ENCODE peak calls at places on chromosomes 11 and 22, in ten cellular contexts. W is mucosa of descending colon; C is Caco-2; I is DND-41; N is CD4-positive, alpha-beta memory T cell; T is right atrium auricular region; S is heart left ventricle; U is pancreas; X is HAP-1; A is psoas muscle. J is an unnamed sample. For H3K9me3, the result is how much of the 10 kb centered on the place peaks cover.

GRCh38 chr11:65442952-65443351 is 20.4 kb downstream of the NEAT1 start:
- DNase-seq in W (no peak), C (no peak), I (no peak), N (no peak), T (peak), S (no peak), U (no peak), X (no peak), A (no peak), J (no peak)

GRCh38 chr11:76263657-76264056 is 57.4 kb upstream of the WNT11 start:
- DNase-seq in W (peak), C (no peak), I (no peak), N (no peak), T (no peak), S (no peak), U (no peak), X (no peak), A (no peak), J (no peak)

GRCh38 chr11:69912911-69913451 is 93.8 kb upstream of the FGF3 start:
- DNase-seq in W (peak), C (no peak), I (no peak), N (no peak), T (no peak), S (peak), U (peak), X (no peak), A (no peak), J (no peak)

GRCh38 chr22:21051836-21052400 is 6.2 kb downstream of the LRRC74B start:
- DNase-seq in W (no peak), C (no peak), I (no peak), N (no peak), T (no peak), S (no peak), U (no peak), X (no peak), A (no peak), J (no peak)

GRCh38 chr22:19419086-19419463 is 12.5 kb downstream of the HIRA start:
- DNase-seq in W (no peak), C (no peak), I (peak), N (no peak), T (no peak), S (no peak), U (no peak), X (no peak), A (no peak), J (no peak)

GRCh38 chr22:17957683-17958082 is 66.7 kb downstream of the MICAL3 start:
- DNase-seq in W (no peak), C (no peak), I (no peak), N (no peak), T (no peak), S (no peak), U (no peak), X (no peak), A (no peak), J (peak)

GRCh38 chr11:43880640-43881159 is at the start of gene ALKBH3:
- DNase-seq in W (peak), C (peak), I (peak), N (peak), T (peak), S (peak), U (peak), X (peak), A (peak), J (peak)

GRCh38 chr11:61967177-61967923 is at the start of gene FTH1:
- DNase-seq in W (peak), C (peak), I (peak), N (peak), T (peak), S (peak), U (peak), X (peak), A (peak), J (peak)

GRCh38 chr11:119785131-119785530 is 56.1 kb upstream of the NECTIN1 start:
- DNase-seq in W (no peak), C (no peak), I (no peak), N (no peak), T (no peak), S (no peak), U (peak), X (no peak), A (no peak), J (no peak)

GRCh38 chr11:134905513-134905912 is 493.5 kb upstream of the B3GAT1 start:
- DNase-seq in W (no peak), C (no peak), I (no peak), N (no peak), T (no peak), S (peak), U (no peak), X (no peak), A (peak), J (no peak)

GRCh38 chr22:31044262-31044861 is 36.8 kb upstream of the SMTN start:
- DNase-seq in W (peak), C (no peak), I (no peak), N (no peak), T (peak), S (peak), U (no peak), X (no peak), A (peak), J (peak)

GRCh38 chr11:19426022-19426718 is 185.4 kb upstream of the E2F8 start:
- DNase-seq in W (no peak), C (no peak), I (no peak), N (no peak), T (peak), S (no peak), U (no peak), X (no peak), A (no peak), J (no peak)

GRCh38 chr22:45285431-45286058 is 796 bp downstream of the UPK3A start:
- DNase-seq in W (no peak), C (peak), I (no peak), N (no peak), T (no peak), S (no peak), U (no peak), X (no peak), A (no peak), J (no peak)

GRCh38 chr11:91299980-91300379 is 924.6 kb upstream of the FAT3 start:
- DNase-seq in W (no peak), C (no peak), I (no peak), N (no peak), T (no peak), S (no peak), U (no peak), X (no peak), A (no peak), J (no peak)

GRCh38 chr11:44356351-44356750 is 46.4 kb upstream of the ALX4 start:
- DNase-seq in W (no peak), C (no peak), I (no peak), N (no peak), T (no peak), S (no peak), U (no peak), X (no peak), A (no peak), J (no peak)

GRCh38 chr11:123110397-123110796 is 48.5 kb upstream of the HSPA8 start:
- DNase-seq in W (no peak), C (no peak), I (no peak), N (no peak), T (no peak), S (no peak), U (no peak), X (no peak), A (no peak), J (no peak)

GRCh38 chr22:19590696-19591095 is 66.5 kb upstream of the CLDN5 start:
- DNase-seq in W (no peak), C (no peak), I (no peak), N (no peak), T (no peak), S (no peak), U (no peak), X (no peak), A (no peak), J (no peak)

GRCh38 chr11:8403310-8403709 is 139.6 kb upstream of the LMO1 start:
- DNase-seq in W (no peak), C (peak), I (no peak), N (no peak), T (no peak), S (no peak), U (no peak), X (no peak), A (no peak), J (no peak)

GRCh38 chr11:119266517-119267255 is 50.2 kb downstream of the MCAM start:
- DNase-seq in W (no peak), C (no peak), I (no peak), N (no peak), T (no peak), S (no peak), U (no peak), X (no peak), A (no peak), J (no peak)

GRCh38 chr22:46295277-46295971 is 1.2 kb upstream of the GTSE1 start:
- DNase-seq in W (no peak), C (no peak), I (no peak), N (no peak), T (no peak), S (no peak), U (no peak), X (no peak), A (no peak), J (no peak)
- H3K4me3 ChIP-seq in W (no peak), C (peak), I (peak), N (peak), T (no peak), S (peak), U (no peak), X (peak), A (peak), J (peak)

GRCh38 chr11:132579686-132580085 is 952.6 kb downstream of the OPCML start:
- DNase-seq in W (no peak), C (no peak), I (no peak), N (no peak), T (no peak), S (no peak), U (no peak), X (no peak), A (no peak), J (no peak)
- H3K9me3 ChIP-seq in W (under half), C (under half), I (under half), N (under half), T (under half), S (under half), U (under half), X (under half), A (under half), J (under half)

GRCh38 chr11:64121637-64122410 is 44.1 kb downstream of the MACROD1 start:
- DNase-seq in W (no peak), C (no peak), I (no peak), N (no peak), T (no peak), S (no peak), U (no peak), X (no peak), A (no peak), J (peak)
- H3K4me3 ChIP-seq in W (no peak), C (no peak), I (no peak), N (no peak), T (no peak), S (no peak), U (no peak), X (no peak), A (no peak), J (no peak)

DNA sequence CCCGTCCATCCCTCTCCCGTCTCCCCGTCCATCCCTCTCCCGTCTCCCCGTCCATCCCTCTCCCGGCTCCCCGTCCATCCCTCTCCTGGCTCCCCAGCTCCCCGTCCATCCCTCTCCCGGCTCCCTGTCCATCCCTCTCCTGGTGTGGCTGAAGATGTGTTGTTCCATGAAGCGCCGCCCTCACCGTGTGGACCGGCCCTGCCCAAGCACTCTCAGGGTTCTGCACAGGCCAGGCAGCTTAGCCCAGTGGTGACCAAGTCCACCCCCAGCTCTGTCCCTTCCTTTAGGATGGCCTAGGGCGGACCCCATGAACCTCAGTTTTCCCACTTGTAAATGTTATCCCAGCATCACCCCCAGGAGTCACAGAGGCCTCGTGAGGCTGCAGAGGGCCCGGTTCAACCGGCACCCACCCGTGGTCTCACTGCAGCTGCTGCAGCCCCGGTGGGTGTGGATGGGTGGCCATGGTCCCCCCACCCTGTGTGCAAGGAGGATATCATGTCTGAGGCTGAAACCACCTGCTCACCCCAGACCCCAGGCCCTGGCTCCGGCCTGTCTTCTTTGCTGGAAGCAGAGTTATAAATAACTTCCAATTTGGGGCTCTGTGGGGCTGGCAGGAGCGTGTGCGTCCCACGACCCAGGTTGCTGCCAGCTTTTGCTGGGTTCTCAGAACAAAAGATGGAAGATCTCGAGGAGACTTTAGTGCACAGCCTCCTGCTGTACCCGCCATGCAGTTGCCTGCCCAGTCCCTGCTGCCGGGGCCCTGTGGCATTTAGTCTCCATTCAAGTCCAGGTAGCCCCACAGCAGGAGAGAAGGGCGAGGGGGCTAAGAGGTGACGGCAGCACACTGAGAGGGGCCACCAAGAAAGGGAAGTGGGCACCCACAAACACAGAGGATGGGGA is 1147.8 kb downstream of the BRD1 start:
- DNase-seq in W (no peak), C (no peak), I (no peak), N (no peak), T (no peak), S (no peak), U (no peak), X (no peak), A (no peak), J (no peak)
- H3K9me3 ChIP-seq in W (under half), C (under half), I (under half), N (under half), T (under half), S (under half), U (under half), X (under half), A (under half), J (half or more)

DNA sequence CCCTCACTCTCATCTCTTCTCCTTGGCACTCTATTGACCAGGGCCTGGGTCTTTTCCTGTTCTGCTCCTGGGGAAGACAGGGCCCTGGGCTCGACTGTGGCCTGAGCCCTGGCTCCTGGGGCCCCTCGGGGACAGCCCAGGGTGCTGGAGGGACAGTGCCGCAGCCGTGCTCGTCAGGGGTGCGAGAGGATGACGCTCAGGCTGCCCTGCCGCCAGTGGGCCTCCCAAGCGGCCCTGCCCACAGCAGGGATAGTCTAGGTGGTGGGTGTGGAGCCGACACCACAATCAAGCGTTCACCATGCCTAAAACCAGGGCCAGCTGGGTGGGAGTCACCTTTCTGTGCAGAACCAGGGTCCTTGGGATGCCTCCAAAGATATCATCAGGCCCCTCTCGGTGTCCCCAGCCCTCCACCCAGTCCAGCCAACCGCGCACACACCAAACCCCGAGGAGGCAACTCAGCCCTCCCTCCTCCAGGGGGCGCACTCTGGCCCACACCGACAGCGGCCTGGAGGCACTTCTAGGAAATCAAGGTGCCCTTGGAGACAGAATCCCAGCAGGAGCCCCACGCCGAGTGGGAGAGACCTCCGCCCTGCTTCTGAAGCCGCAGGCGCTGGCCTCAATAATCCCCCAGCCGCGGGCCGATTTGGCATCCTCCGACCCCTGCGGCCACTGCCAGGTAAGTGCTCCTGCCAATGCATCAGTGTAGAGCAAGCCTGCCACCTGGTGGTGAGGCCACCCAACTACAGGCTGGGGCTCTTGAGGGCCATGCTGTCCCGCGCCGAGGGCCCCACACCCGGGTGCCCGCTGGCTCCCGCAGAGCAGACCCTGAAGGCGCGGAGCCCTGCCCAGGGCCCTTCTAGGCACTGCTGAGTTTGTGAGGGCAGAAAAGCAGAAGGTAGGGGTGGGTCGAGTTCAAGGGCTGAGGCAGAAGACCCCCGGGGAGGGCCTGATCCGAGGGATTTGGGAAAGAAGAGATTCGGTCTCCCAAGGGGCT is 496.4 kb downstream of the BUD13 start:
- DNase-seq in W (peak), C (peak), I (peak), N (peak), T (peak), S (peak), U (peak), X (peak), A (peak), J (peak)
- H3K4me3 ChIP-seq in W (no peak), C (peak), I (no peak), N (no peak), T (no peak), S (peak), U (no peak), X (peak), A (peak), J (no peak)

DNA sequence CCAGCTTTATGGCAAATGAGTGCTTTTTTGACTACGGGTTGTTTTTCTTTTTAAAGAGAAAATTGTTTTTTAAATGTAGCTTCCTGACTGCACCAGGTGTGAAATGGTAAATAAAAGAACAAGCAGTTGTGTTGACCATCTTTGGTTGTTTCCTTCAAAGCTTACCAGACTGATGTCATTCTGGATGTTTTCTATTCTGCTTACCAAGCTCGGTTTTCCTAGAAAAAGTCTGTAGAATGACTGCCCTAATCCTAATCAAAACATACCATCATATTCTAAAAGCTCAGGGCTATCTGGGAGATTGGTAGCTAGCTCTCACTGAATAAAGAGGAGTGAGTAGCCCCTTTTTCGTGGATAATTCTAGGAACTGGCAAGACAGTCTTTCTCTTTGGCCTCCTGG is 77.7 kb downstream of the GAB2 start:
- DNase-seq in W (no peak), C (no peak), I (no peak), N (no peak), T (no peak), S (no peak), U (no peak), X (no peak), A (no peak), J (no peak)
- H3K9me3 ChIP-seq in W (under half), C (under half), I (under half), N (under half), T (under half), S (under half), U (under half), X (under half), A (under half), J (under half)

DNA sequence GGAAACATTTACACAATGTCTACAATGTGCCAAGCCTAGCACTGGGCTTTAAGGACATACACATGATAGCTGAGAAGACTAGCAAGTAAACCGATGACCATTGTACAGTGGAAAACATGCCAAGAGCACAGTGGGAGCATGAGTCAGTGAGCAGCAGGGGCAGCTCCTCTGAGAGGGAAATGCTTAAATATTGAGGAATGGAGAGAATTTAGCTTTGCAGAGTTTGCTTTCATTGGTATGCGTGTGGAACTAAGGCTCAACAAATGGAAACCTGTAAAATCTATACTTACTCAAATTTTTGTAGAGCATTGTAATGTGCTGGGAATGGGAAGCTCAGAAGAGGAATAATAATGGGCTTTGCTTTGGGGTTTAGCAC is 282.3 kb downstream of the ST3GAL4 start:
- DNase-seq in W (no peak), C (no peak), I (no peak), N (no peak), T (no peak), S (no peak), U (no peak), X (no peak), A (no peak), J (peak)
- H3K4me3 ChIP-seq in W (no peak), C (no peak), I (no peak), N (no peak), T (no peak), S (no peak), U (no peak), X (no peak), A (no peak), J (no peak)